ENCODE peak calls at places on chromosomes 16 and 17, in seven cellular contexts. One of them, this sample, is unnamed.

GRCh38 chr17:48068491-48068961 is 20.4 kb downstream of the NFE2L1 start:
- DNase-seq in LoVo: no peak
- DNase-seq in ACHN: peak
- DNase-seq in AG08396: peak
- DNase-seq in prostate gland: no peak
- DNase-seq in EL: peak
- DNase-seq in ascending aorta: no peak
- DNase-seq in this sample: no peak

GRCh38 chr17:79219208-79219935 is 144.7 kb downstream of the ENGASE start:
- DNase-seq in AG08396: no peak
- DNase-seq in LoVo: no peak
- DNase-seq in ACHN: no peak
- DNase-seq in EL: no peak
- DNase-seq in ascending aorta: no peak
- DNase-seq in prostate gland: no peak
- DNase-seq in this sample: no peak

GRCh38 chr17:48240562-48241130 is 133.1 kb downstream of the SNX11 start:
- DNase-seq in EL: peak
- DNase-seq in ascending aorta: no peak
- DNase-seq in AG08396: peak
- DNase-seq in LoVo: peak
- DNase-seq in ACHN: peak
- DNase-seq in prostate gland: no peak
- DNase-seq in this sample: no peak

GRCh38 chr16:8964462-8964861 is 756 bp upstream of the USP7 start:
- DNase-seq in ACHN: no peak
- DNase-seq in LoVo: no peak
- DNase-seq in prostate gland: no peak
- DNase-seq in EL: no peak
- DNase-seq in ascending aorta: no peak
- DNase-seq in AG08396: no peak
- DNase-seq in this sample: no peak

GRCh38 chr17:64771980-64772844 is 110.1 kb upstream of the SMURF2 start:
- DNase-seq in prostate gland: no peak
- DNase-seq in EL: no peak
- DNase-seq in LoVo: no peak
- DNase-seq in AG08396: no peak
- DNase-seq in ACHN: no peak
- DNase-seq in ascending aorta: no peak
- DNase-seq in this sample: no peak

GRCh38 chr16:69309316-69309715 is 1.8 kb upstream of the VPS4A start:
- DNase-seq in prostate gland: no peak
- DNase-seq in LoVo: no peak
- DNase-seq in EL: no peak
- DNase-seq in ACHN: no peak
- DNase-seq in AG08396: no peak
- DNase-seq in ascending aorta: no peak
- DNase-seq in this sample: peak

GRCh38 chr16:50489187-50489586 is 59.0 kb upstream of the NKD1 start:
- DNase-seq in AG08396: no peak
- DNase-seq in ACHN: no peak
- DNase-seq in EL: no peak
- DNase-seq in ascending aorta: no peak
- DNase-seq in prostate gland: no peak
- DNase-seq in LoVo: no peak
- DNase-seq in this sample: no peak

GRCh38 chr17:15121426-15121825 is 143.7 kb downstream of the PMP22 start:
- DNase-seq in prostate gland: no peak
- DNase-seq in ACHN: no peak
- DNase-seq in LoVo: no peak
- DNase-seq in EL: peak
- DNase-seq in AG08396: no peak
- DNase-seq in ascending aorta: no peak
- DNase-seq in this sample: no peak

GRCh38 chr17:781920-782731 is at the start of the genes GLOD4 and MRM3:
- DNase-seq in prostate gland: peak
- DNase-seq in AG08396: peak
- DNase-seq in ascending aorta: peak
- DNase-seq in ACHN: peak
- DNase-seq in LoVo: peak
- DNase-seq in EL: peak
- DNase-seq in this sample: peak

GRCh38 chr16:3095869-3096268 is 3.2 kb downstream of the ZSCAN10 start:
- DNase-seq in LoVo: no peak
- DNase-seq in prostate gland: no peak
- DNase-seq in AG08396: no peak
- DNase-seq in EL: peak
- DNase-seq in ACHN: peak
- DNase-seq in ascending aorta: no peak
- DNase-seq in this sample: no peak

GRCh38 chr17:72687941-72688340 is 404.5 kb downstream of the SLC39A11 start:
- DNase-seq in prostate gland: peak
- DNase-seq in AG08396: no peak
- DNase-seq in EL: no peak
- DNase-seq in ACHN: no peak
- DNase-seq in LoVo: no peak
- DNase-seq in ascending aorta: no peak
- DNase-seq in this sample: no peak

GRCh38 chr17:14417336-14417735 is 116.5 kb downstream of the HS3ST3B1 start:
- DNase-seq in EL: no peak
- DNase-seq in ascending aorta: no peak
- DNase-seq in LoVo: no peak
- DNase-seq in ACHN: no peak
- DNase-seq in prostate gland: no peak
- DNase-seq in AG08396: no peak
- DNase-seq in this sample: no peak

GRCh38 chr17:71922439-71922838 is 198.4 kb upstream of the SOX9 start:
- DNase-seq in ascending aorta: no peak
- DNase-seq in EL: peak
- DNase-seq in AG08396: peak
- DNase-seq in prostate gland: no peak
- DNase-seq in ACHN: no peak
- DNase-seq in LoVo: peak
- DNase-seq in this sample: no peak

GRCh38 chr17:42274273-42274542 is 2.0 kb downstream of the STAT5B start:
- DNase-seq in prostate gland: no peak
- DNase-seq in EL: no peak
- DNase-seq in ACHN: no peak
- DNase-seq in AG08396: no peak
- DNase-seq in ascending aorta: no peak
- DNase-seq in LoVo: no peak
- DNase-seq in this sample: no peak

GRCh38 chr17:44688675-44689491 is 693 bp downstream of the CCDC43 start:
- DNase-seq in prostate gland: no peak
- DNase-seq in LoVo: no peak
- DNase-seq in ascending aorta: no peak
- DNase-seq in ACHN: peak
- DNase-seq in EL: peak
- DNase-seq in AG08396: peak
- DNase-seq in this sample: peak

GRCh38 chr17:73166731-73167581 is 2.1 kb downstream of the SSTR2 start:
- DNase-seq in AG08396: no peak
- DNase-seq in prostate gland: no peak
- DNase-seq in ascending aorta: no peak
- DNase-seq in LoVo: no peak
- DNase-seq in ACHN: no peak
- DNase-seq in EL: no peak
- DNase-seq in this sample: no peak

GRCh38 chr17:54992797-54993639 is 24.5 kb downstream of the STXBP4 start:
- DNase-seq in EL: peak
- DNase-seq in prostate gland: peak
- DNase-seq in AG08396: peak
- DNase-seq in ascending aorta: no peak
- DNase-seq in LoVo: peak
- DNase-seq in ACHN: peak
- DNase-seq in this sample: no peak

GRCh38 chr17:69854381-69854780 is 220.6 kb upstream of the KCNJ16 start:
- DNase-seq in AG08396: no peak
- DNase-seq in ACHN: no peak
- DNase-seq in ascending aorta: no peak
- DNase-seq in EL: no peak
- DNase-seq in LoVo: no peak
- DNase-seq in prostate gland: no peak
- DNase-seq in this sample: no peak

GRCh38 chr17:51428668-51429486 is 168.5 kb downstream of the UTP18 start:
- DNase-seq in ACHN: no peak
- DNase-seq in EL: no peak
- DNase-seq in LoVo: no peak
- DNase-seq in AG08396: no peak
- DNase-seq in prostate gland: no peak
- DNase-seq in ascending aorta: no peak
- DNase-seq in this sample: peak